ENCODE peak calls at places on chromosome 18, in eight cellular contexts. One of them, this sample, is unnamed.

GRCh38 chr18:58272209-58272608 is 228.2 kb downstream of the NEDD4L start:
- DNase-seq in breast epithelium: no peak
- DNase-seq in astrocyte: no peak
- DNase-seq in skeletal muscle cell: no peak
- DNase-seq in fibroblast of lung: no peak
- DNase-seq in GM23248: no peak
- DNase-seq in tibial artery: no peak
- DNase-seq in lower leg skin: no peak
- DNase-seq in this sample: no peak

GRCh38 chr18:22844184-22844583 is 88.9 kb upstream of the RBBP8 start:
- DNase-seq in breast epithelium: no peak
- DNase-seq in astrocyte: peak
- DNase-seq in skeletal muscle cell: no peak
- DNase-seq in fibroblast of lung: no peak
- DNase-seq in GM23248: peak
- DNase-seq in tibial artery: no peak
- DNase-seq in lower leg skin: no peak
- DNase-seq in this sample: no peak

GRCh38 chr18:73942081-73942625 is 205.5 kb downstream of the FBXO15 start:
- DNase-seq in breast epithelium: no peak
- DNase-seq in astrocyte: no peak
- DNase-seq in skeletal muscle cell: no peak
- DNase-seq in fibroblast of lung: no peak
- DNase-seq in GM23248: no peak
- DNase-seq in tibial artery: no peak
- DNase-seq in lower leg skin: no peak
- DNase-seq in this sample: no peak

GRCh38 chr18:76613058-76613457 is 118.0 kb upstream of the ZNF516 start:
- DNase-seq in breast epithelium: no peak
- DNase-seq in astrocyte: no peak
- DNase-seq in skeletal muscle cell: no peak
- DNase-seq in fibroblast of lung: no peak
- DNase-seq in GM23248: no peak
- DNase-seq in tibial artery: no peak
- DNase-seq in lower leg skin: no peak
- DNase-seq in this sample: no peak

GRCh38 chr18:25832008-25832604 is 258.3 kb downstream of the SS18 start:
- DNase-seq in breast epithelium: no peak
- DNase-seq in astrocyte: peak
- DNase-seq in skeletal muscle cell: peak
- DNase-seq in fibroblast of lung: peak
- DNase-seq in GM23248: peak
- DNase-seq in tibial artery: peak
- DNase-seq in lower leg skin: peak
- DNase-seq in this sample: peak

GRCh38 chr18:22607284-22607635 is 189.5 kb upstream of the CTAGE1 start:
- DNase-seq in breast epithelium: no peak
- DNase-seq in astrocyte: no peak
- DNase-seq in skeletal muscle cell: no peak
- DNase-seq in fibroblast of lung: no peak
- DNase-seq in GM23248: no peak
- DNase-seq in tibial artery: no peak
- DNase-seq in lower leg skin: no peak
- DNase-seq in this sample: no peak

GRCh38 chr18:7177131-7177744 is 53.7 kb upstream of the LRRC30 start:
- DNase-seq in breast epithelium: peak
- DNase-seq in astrocyte: peak
- DNase-seq in skeletal muscle cell: peak
- DNase-seq in fibroblast of lung: peak
- DNase-seq in GM23248: peak
- DNase-seq in tibial artery: peak
- DNase-seq in lower leg skin: no peak
- DNase-seq in this sample: peak

GRCh38 chr18:57595347-57595746 is 8.8 kb upstream of the FECH start:
- DNase-seq in breast epithelium: no peak
- DNase-seq in astrocyte: no peak
- DNase-seq in skeletal muscle cell: no peak
- DNase-seq in fibroblast of lung: no peak
- DNase-seq in GM23248: no peak
- DNase-seq in tibial artery: no peak
- DNase-seq in lower leg skin: no peak
- DNase-seq in this sample: no peak

GRCh38 chr18:42155024-42155423 is 200.0 kb downstream of the PIK3C3 start:
- DNase-seq in breast epithelium: no peak
- DNase-seq in astrocyte: no peak
- DNase-seq in skeletal muscle cell: no peak
- DNase-seq in fibroblast of lung: no peak
- DNase-seq in GM23248: no peak
- DNase-seq in tibial artery: no peak
- DNase-seq in lower leg skin: no peak
- DNase-seq in this sample: peak

GRCh38 chr18:34222396-34223163 is 2.1 kb downstream of the NOL4 start:
- DNase-seq in breast epithelium: no peak
- DNase-seq in astrocyte: peak
- DNase-seq in skeletal muscle cell: no peak
- DNase-seq in fibroblast of lung: no peak
- DNase-seq in GM23248: peak
- DNase-seq in tibial artery: peak
- DNase-seq in lower leg skin: peak
- DNase-seq in this sample: peak

GRCh38 chr18:79723628-79724027 is 44.0 kb downstream of the CTDP1 start:
- DNase-seq in breast epithelium: no peak
- DNase-seq in astrocyte: no peak
- DNase-seq in skeletal muscle cell: no peak
- DNase-seq in fibroblast of lung: no peak
- DNase-seq in GM23248: no peak
- DNase-seq in tibial artery: no peak
- DNase-seq in lower leg skin: no peak
- DNase-seq in this sample: no peak

GRCh38 chr18:33052886-33053285 is 280.1 kb upstream of the KLHL14 start:
- DNase-seq in breast epithelium: no peak
- DNase-seq in astrocyte: no peak
- DNase-seq in skeletal muscle cell: no peak
- DNase-seq in fibroblast of lung: peak
- DNase-seq in GM23248: no peak
- DNase-seq in tibial artery: no peak
- DNase-seq in lower leg skin: no peak
- DNase-seq in this sample: peak

GRCh38 chr18:54415086-54415485 is 57.4 kb downstream of the C18orf54 start:
- DNase-seq in breast epithelium: no peak
- DNase-seq in astrocyte: peak
- DNase-seq in skeletal muscle cell: no peak
- DNase-seq in fibroblast of lung: no peak
- DNase-seq in GM23248: no peak
- DNase-seq in tibial artery: no peak
- DNase-seq in lower leg skin: no peak
- DNase-seq in this sample: no peak

GRCh38 chr18:71665131-71665530 is 879.0 kb downstream of the CBLN2 start:
- DNase-seq in breast epithelium: no peak
- DNase-seq in astrocyte: peak
- DNase-seq in skeletal muscle cell: no peak
- DNase-seq in fibroblast of lung: peak
- DNase-seq in GM23248: no peak
- DNase-seq in tibial artery: no peak
- DNase-seq in lower leg skin: no peak
- DNase-seq in this sample: no peak

GRCh38 chr18:574456-575228 is 5.5 kb upstream of the CETN1 start:
- DNase-seq in breast epithelium: no peak
- DNase-seq in astrocyte: no peak
- DNase-seq in skeletal muscle cell: no peak
- DNase-seq in fibroblast of lung: no peak
- DNase-seq in GM23248: no peak
- DNase-seq in tibial artery: no peak
- DNase-seq in lower leg skin: no peak
- DNase-seq in this sample: no peak

DNA sequence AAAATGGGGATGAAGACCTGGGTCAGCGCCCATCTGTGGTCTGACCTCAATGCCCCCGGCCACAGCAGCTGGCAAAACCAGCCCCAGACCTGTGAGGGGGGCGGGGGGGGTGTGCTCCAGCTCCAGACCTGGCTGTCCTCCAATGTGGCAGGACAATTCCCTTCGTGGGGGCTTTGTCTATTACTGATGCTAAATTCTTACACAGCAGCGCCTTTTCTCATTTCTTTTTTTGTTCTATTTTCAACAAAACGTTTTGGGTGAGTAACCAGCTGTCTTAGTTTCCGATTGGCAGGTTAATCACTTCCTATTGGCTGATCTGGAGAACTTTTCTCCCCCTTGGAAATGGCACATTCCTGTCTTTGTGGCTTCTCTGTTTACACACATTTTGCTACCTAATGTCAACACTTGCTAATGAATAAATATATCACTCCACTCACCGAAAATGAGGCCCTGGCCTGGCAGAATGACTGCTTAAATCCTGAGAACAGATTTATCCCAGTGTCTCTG is 4.4 kb downstream of the SMAD7 start:
- DNase-seq in breast epithelium: no peak
- DNase-seq in astrocyte: peak
- DNase-seq in skeletal muscle cell: no peak
- DNase-seq in fibroblast of lung: peak
- DNase-seq in GM23248: peak
- DNase-seq in tibial artery: no peak
- DNase-seq in lower leg skin: no peak
- DNase-seq in this sample: no peak
- H3K4me3 ChIP-seq in breast epithelium: peak
- H3K4me3 ChIP-seq in astrocyte: peak
- H3K4me3 ChIP-seq in skeletal muscle cell: peak
- H3K4me3 ChIP-seq in fibroblast of lung: peak
- H3K4me3 ChIP-seq in GM23248: peak
- H3K4me3 ChIP-seq in tibial artery: peak
- H3K4me3 ChIP-seq in lower leg skin: no peak
- H3K4me3 ChIP-seq in this sample: no peak

GRCh38 chr18:47418746-47419145 is 167.3 kb upstream of the SKOR2 start:
- DNase-seq in breast epithelium: no peak
- DNase-seq in astrocyte: peak
- DNase-seq in skeletal muscle cell: no peak
- DNase-seq in fibroblast of lung: no peak
- DNase-seq in GM23248: peak
- DNase-seq in tibial artery: peak
- DNase-seq in lower leg skin: peak
- DNase-seq in this sample: no peak
- H3K4me3 ChIP-seq in breast epithelium: no peak
- H3K4me3 ChIP-seq in astrocyte: no peak
- H3K4me3 ChIP-seq in skeletal muscle cell: no peak
- H3K4me3 ChIP-seq in fibroblast of lung: no peak
- H3K4me3 ChIP-seq in GM23248: no peak
- H3K4me3 ChIP-seq in tibial artery: no peak
- H3K4me3 ChIP-seq in lower leg skin: no peak
- H3K4me3 ChIP-seq in this sample: no peak

DNA sequence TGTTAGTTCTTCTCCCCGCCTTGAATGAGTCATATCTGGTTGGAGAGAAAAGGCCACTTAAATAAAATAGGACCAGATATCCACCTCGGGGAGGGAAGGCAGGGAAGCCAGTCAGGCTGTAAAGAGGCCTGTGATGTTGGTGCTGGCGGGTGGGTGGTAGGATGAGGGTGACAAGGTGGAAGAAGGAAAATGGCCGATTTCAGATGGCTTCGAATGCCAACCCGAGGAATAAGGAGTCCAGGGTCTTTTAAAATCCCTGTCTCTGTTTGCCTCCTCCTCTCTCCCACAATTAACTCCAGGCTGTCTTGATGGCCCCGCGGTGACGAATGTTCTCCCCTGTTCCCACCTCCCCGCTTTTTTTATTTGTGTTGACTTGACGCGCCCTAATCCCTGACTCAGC is 41.5 kb downstream of the CELF4 start:
- DNase-seq in breast epithelium: no peak
- DNase-seq in astrocyte: no peak
- DNase-seq in skeletal muscle cell: no peak
- DNase-seq in fibroblast of lung: no peak
- DNase-seq in GM23248: no peak
- DNase-seq in tibial artery: no peak
- DNase-seq in lower leg skin: no peak
- DNase-seq in this sample: no peak
- H3K4me3 ChIP-seq in breast epithelium: peak
- H3K4me3 ChIP-seq in astrocyte: no peak
- H3K4me3 ChIP-seq in skeletal muscle cell: no peak
- H3K4me3 ChIP-seq in fibroblast of lung: no peak
- H3K4me3 ChIP-seq in GM23248: no peak
- H3K4me3 ChIP-seq in tibial artery: no peak
- H3K4me3 ChIP-seq in lower leg skin: no peak
- H3K4me3 ChIP-seq in this sample: no peak

DNA sequence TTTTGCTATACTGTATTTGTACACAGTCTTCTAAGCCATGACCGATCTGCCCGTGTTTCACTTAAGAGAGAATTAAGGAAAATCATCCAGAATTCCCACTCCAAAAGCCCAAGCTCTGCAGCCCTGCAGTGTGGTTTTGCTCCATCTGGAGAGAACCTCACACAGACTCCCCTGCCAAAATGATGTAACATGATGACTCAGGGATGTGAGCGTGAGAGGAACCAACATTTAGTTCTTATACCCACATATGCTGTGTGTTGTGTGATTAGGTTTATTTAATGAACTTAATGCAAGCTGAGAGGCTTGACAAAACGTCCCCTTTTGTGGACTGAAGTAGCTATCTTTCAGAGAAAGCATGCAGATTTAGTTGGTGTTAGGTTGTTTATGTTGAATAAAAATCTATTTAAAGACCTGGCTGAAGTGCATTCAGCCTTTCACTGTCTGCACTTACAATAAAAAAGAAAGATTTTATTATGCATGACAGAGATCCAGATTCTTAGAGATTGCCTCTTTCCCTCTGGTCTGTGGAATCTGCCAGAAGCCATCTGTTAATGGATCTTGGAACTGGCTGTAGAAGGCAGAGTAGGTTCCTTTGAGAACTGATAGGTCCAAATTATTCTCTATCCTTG is 6.3 kb downstream of the RAB12 start:
- DNase-seq in breast epithelium: no peak
- DNase-seq in astrocyte: peak
- DNase-seq in skeletal muscle cell: peak
- DNase-seq in fibroblast of lung: peak
- DNase-seq in GM23248: peak
- DNase-seq in tibial artery: peak
- DNase-seq in lower leg skin: no peak
- DNase-seq in this sample: no peak
- H3K4me3 ChIP-seq in breast epithelium: no peak
- H3K4me3 ChIP-seq in astrocyte: peak
- H3K4me3 ChIP-seq in skeletal muscle cell: no peak
- H3K4me3 ChIP-seq in fibroblast of lung: peak
- H3K4me3 ChIP-seq in GM23248: peak
- H3K4me3 ChIP-seq in tibial artery: no peak
- H3K4me3 ChIP-seq in lower leg skin: no peak
- H3K4me3 ChIP-seq in this sample: no peak

DNA sequence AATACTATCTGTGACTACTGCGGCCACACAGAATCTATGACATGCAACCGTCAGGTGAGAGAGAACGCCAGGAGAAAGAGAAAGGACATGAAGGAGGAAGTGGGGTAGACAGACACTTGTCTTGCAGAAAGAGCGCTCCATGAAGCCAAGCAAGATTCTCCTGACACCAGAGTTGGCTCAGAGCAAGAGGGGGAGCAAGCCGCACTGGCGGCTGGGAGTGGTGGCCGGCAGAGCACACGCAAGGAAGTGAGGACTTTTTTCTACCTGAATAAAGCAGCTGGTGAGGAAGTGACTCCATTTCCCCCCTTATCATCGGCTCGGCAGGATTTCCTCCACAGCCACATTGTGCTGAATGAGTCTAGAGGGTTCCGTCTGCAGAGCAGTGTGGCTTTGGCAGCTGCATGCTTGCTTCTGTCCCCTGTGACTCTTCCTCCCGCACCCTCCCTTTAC is 181.5 kb downstream of the BCL2 start:
- DNase-seq in breast epithelium: no peak
- DNase-seq in astrocyte: no peak
- DNase-seq in skeletal muscle cell: no peak
- DNase-seq in fibroblast of lung: no peak
- DNase-seq in GM23248: no peak
- DNase-seq in tibial artery: no peak
- DNase-seq in lower leg skin: no peak
- DNase-seq in this sample: no peak
- H3K4me3 ChIP-seq in breast epithelium: peak
- H3K4me3 ChIP-seq in astrocyte: no peak
- H3K4me3 ChIP-seq in skeletal muscle cell: peak
- H3K4me3 ChIP-seq in fibroblast of lung: no peak
- H3K4me3 ChIP-seq in GM23248: peak
- H3K4me3 ChIP-seq in tibial artery: no peak
- H3K4me3 ChIP-seq in lower leg skin: no peak
- H3K4me3 ChIP-seq in this sample: no peak

This sample was measured in WERI-Rb-1.